ENCODE peak calls at places on chromosomes 6 and 20, in four cellular contexts. F is activated CD4-positive, alpha-beta T cell treated with anti-CD3 and anti-CD28 coated beads, Interleukin-2, amount 50 U/mL, for 48 hours; X is BJ; D is stimulated activated CD4-positive, alpha-beta T cell treated with anti-CD3 and anti-CD28 coated beads, TNF-alpha, amount 100 ng/mL, for 48 hours. Q is an unnamed sample.

GRCh38 chr6:85404497-85405174 is 45.2 kb upstream of the NT5E start:
- DNase-seq in F (no peak), X (peak; percentile 74), D (no peak), Q (peak; percentile 92)

GRCh38 chr6:126548301-126548700 is 208.4 kb downstream of the CENPW start:
- DNase-seq in F (no peak), X (no peak), D (no peak), Q (no peak)

GRCh38 chr6:56370127-56370540 is 122.8 kb upstream of the COL21A1 start:
- DNase-seq in F (no peak), X (no peak), D (no peak), Q (no peak)

GRCh38 chr6:5443491-5443890 is 182.2 kb downstream of the FARS2 start:
- DNase-seq in F (no peak), X (no peak), D (no peak), Q (no peak)

GRCh38 chr20:46312075-46312944 is 4.0 kb upstream of the CDH22 start:
- DNase-seq in F (peak; percentile 11), X (no peak), D (no peak), Q (no peak)

GRCh38 chr6:113103618-113104390 is 753.3 kb upstream of the MARCKS start:
- DNase-seq in F (no peak), X (peak; percentile 62), D (no peak), Q (peak; percentile 88)

GRCh38 chr20:32806356-32806755 is 13.4 kb upstream of the MAPRE1 start:
- DNase-seq in F (no peak), X (no peak), D (no peak), Q (no peak)

GRCh38 chr6:85405175-85405852 is 44.6 kb upstream of the NT5E start:
- DNase-seq in F (no peak), X (no peak), D (no peak), Q (no peak)

GRCh38 chr6:124064317-124065113 is 260.9 kb downstream of the NKAIN2 start:
- DNase-seq in F (no peak), X (no peak), D (no peak), Q (no peak)

GRCh38 chr6:165047952-165048351 is 261.5 kb downstream of the C6orf118 start:
- DNase-seq in F (no peak), X (no peak), D (no peak), Q (no peak)

GRCh38 chr6:78597966-78598365 is 269.4 kb upstream of the IRAK1BP1 start:
- DNase-seq in F (no peak), X (no peak), D (no peak), Q (no peak)

GRCh38 chr6:8879334-8879733 is 444.0 kb upstream of the SLC35B3 start:
- DNase-seq in F (no peak), X (no peak), D (no peak), Q (no peak)

GRCh38 chr6:108707328-108707976 is 140.8 kb upstream of the ARMC2 start:
- DNase-seq in F (no peak), X (no peak), D (no peak), Q (no peak)

GRCh38 chr6:17349437-17349836 is 44.0 kb upstream of the CAP2 start:
- DNase-seq in F (no peak), X (no peak), D (no peak), Q (no peak)

GRCh38 chr20:11852801-11853200 is 64.9 kb upstream of the BTBD3 start:
- DNase-seq in F (no peak), X (no peak), D (no peak), Q (no peak)

GRCh38 chr20:37155987-37156386 is 23.1 kb upstream of the RPN2 start:
- DNase-seq in F (no peak), X (no peak), D (no peak), Q (no peak)

GRCh38 chr20:57341657-57342056 is 9.4 kb upstream of the RAE1 start:
- DNase-seq in F (no peak), X (no peak), D (no peak), Q (no peak)

GRCh38 chr20:14093652-14094051 is 98.3 kb downstream of the MACROD2 start:
- DNase-seq in F (no peak), X (no peak), D (no peak), Q (no peak)

GRCh38 chr6:35719830-35720733 is 16.8 kb upstream of the ARMC12 start:
- DNase-seq in F (peak; percentile 49), X (no peak), D (no peak), Q (no peak)

GRCh38 chr6:169556758-169557505 is 144.9 kb downstream of the WDR27 start:
- DNase-seq in F (peak; percentile 52), X (no peak), D (peak; percentile 5), Q (no peak)

GRCh38 chr6:100257661-100258395 is 206.9 kb downstream of the SIM1 start:
- DNase-seq in F (no peak), X (no peak), D (no peak), Q (no peak)

GRCh38 chr6:44431118-44431725 is 43.7 kb downstream of the CDC5L start:
- DNase-seq in F (peak; percentile 50), X (no peak), D (peak; percentile 15), Q (peak; percentile 39)

GRCh38 chr20:818001-818664 is 15.4 kb upstream of the FAM110A start:
- DNase-seq in F (no peak), X (no peak), D (no peak), Q (no peak)

GRCh38 chr20:60583741-60584140 is 625.5 kb downstream of the CDH26 start:
- DNase-seq in F (no peak), X (no peak), D (no peak), Q (no peak)

GRCh38 chr20:5222919-5223634 is 93.7 kb downstream of the PROKR2 start:
- DNase-seq in F (peak; percentile 73), X (peak; percentile 13), D (peak; percentile 51), Q (peak; percentile 21)

GRCh38 chr6:83199865-83200230 is 6.7 kb downstream of the RWDD2A start:
- DNase-seq in F (no peak), X (no peak), D (no peak), Q (no peak)

GRCh38 chr6:154386848-154387717 is 30.5 kb upstream of the IPCEF1 start:
- DNase-seq in F (no peak), X (peak; percentile 85), D (no peak), Q (peak; percentile 88)

GRCh38 chr6:35926509-35927215 is 5.8 kb upstream of the SRPK1 start:
- DNase-seq in F (no peak), X (no peak), D (no peak), Q (no peak)

Q was measured in AG09309.